ENCODE peak calls at places on chromosomes 6 and 20, in six cellular contexts. T is CD8-positive, alpha-beta T cell; W is WERI-Rb-1; O is small intestine; R is body of pancreas; X is HepG2. E is an unnamed sample.

GRCh38 chr6:16882230-16882629 is 121.0 kb upstream of the ATXN1 start:
- DNase-seq in R (no peak), X (no peak), O (no peak), W (no peak), T (no peak), E (no peak)

GRCh38 chr20:22490287-22491187 is 93.8 kb downstream of the FOXA2 start:
- DNase-seq in X (peak), R (peak), W (no peak), T (no peak), O (peak), E (no peak)

GRCh38 chr6:114007451-114007953 is 36.6 kb upstream of the HDAC2 start:
- DNase-seq in O (no peak), T (no peak), X (no peak), R (no peak), W (no peak), E (peak)

GRCh38 chr20:728022-728944 is 40.0 kb downstream of the SLC52A3 start:
- DNase-seq in R (peak), T (peak), X (peak), W (peak), O (no peak), E (no peak)

GRCh38 chr6:63565727-63566625 is 6.3 kb upstream of the LOC128125822 start:
- DNase-seq in O (no peak), W (no peak), T (no peak), X (no peak), R (no peak), E (no peak)

GRCh38 chr6:72218125-72218524 is 331.8 kb downstream of the RIMS1 start:
- DNase-seq in X (peak), W (peak), O (peak), T (no peak), R (peak), E (no peak)

GRCh38 chr20:13681248-13682125 is 42.8 kb upstream of the TASP1 start:
- DNase-seq in T (no peak), X (peak), O (peak), W (no peak), R (peak), E (no peak)

GRCh38 chr6:42702200-42702599 is 20.2 kb downstream of the PRPH2 start:
- DNase-seq in T (no peak), W (no peak), X (peak), O (no peak), R (no peak), E (no peak)

GRCh38 chr6:146915671-146916127 is 288.5 kb upstream of the STXBP5 start:
- DNase-seq in T (no peak), O (no peak), R (no peak), X (no peak), W (no peak), E (peak)

GRCh38 chr20:3235661-3236324 is 3.2 kb downstream of the SLC4A11 start:
- DNase-seq in X (no peak), W (no peak), R (no peak), O (no peak), T (no peak), E (no peak)

GRCh38 chr6:26030716-26031115 is 56.5 kb upstream of the HFE start:
- DNase-seq in X (no peak), O (no peak), R (no peak), W (no peak), T (no peak), E (no peak)

GRCh38 chr6:113049190-113049589 is 702.1 kb downstream of the RFPL4B start:
- DNase-seq in W (no peak), O (no peak), R (no peak), T (no peak), X (no peak), E (no peak)

GRCh38 chr6:158772851-158773371 is 46.3 kb downstream of the EZR start:
- DNase-seq in X (no peak), O (peak), T (no peak), W (no peak), R (no peak), E (no peak)

GRCh38 chr6:37239950-37240713 is 17.4 kb upstream of the TBC1D22B start:
- DNase-seq in T (peak), R (peak), X (peak), O (peak), W (no peak), E (peak)

GRCh38 chr20:56439784-56440291 is 27.8 kb downstream of the CASS4 start:
- DNase-seq in T (no peak), W (no peak), R (peak), X (no peak), O (no peak), E (peak)

GRCh38 chr6:36610576-36611336 is 16.6 kb downstream of the SRSF3 start:
- DNase-seq in O (no peak), X (no peak), W (no peak), R (no peak), T (no peak), E (no peak)

GRCh38 chr6:170429457-170429856 is 122.9 kb downstream of the FAM120B start:
- DNase-seq in X (peak), O (peak), R (no peak), W (no peak), T (no peak), E (no peak)

GRCh38 chr20:56575961-56576360 is 42.9 kb downstream of the FAM209B start:
- DNase-seq in W (no peak), O (no peak), T (no peak), X (no peak), R (no peak), E (no peak)

GRCh38 chr6:140045116-140045515 is 670.7 kb upstream of the CITED2 start:
- DNase-seq in X (no peak), R (no peak), W (no peak), O (no peak), T (no peak), E (no peak)

GRCh38 chr6:8183266-8183665 is 80.9 kb upstream of the EEF1E1 start:
- DNase-seq in W (no peak), R (no peak), X (no peak), O (no peak), T (no peak), E (no peak)

GRCh38 chr20:17841751-17842191 is 126.8 kb downstream of the SNX5 start:
- DNase-seq in O (no peak), X (no peak), R (peak), T (no peak), W (no peak), E (peak)

DNA sequence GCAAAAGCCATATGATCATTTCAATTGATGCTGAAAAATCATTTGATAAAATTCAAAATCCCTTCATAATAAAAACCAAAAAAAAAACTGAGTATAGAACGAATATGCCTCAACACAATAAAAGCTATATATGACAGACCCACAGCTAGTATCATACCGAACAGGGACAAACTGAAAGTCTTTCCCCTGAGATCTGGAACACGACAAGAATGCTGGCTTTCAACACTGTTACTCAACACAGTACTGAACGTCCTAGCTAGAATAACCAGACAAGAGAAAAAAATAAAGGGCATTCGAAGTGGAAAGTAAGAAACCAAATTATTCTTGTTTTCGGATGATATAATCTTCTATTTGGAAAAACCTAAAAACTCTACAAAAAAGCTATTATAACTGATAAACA is 559.9 kb downstream of the EPM2A start:
- DNase-seq in X (no peak), O (no peak), W (no peak), R (no peak), T (no peak), E (no peak)
- H3K27ac ChIP-seq in X (no peak), O (no peak), W (no peak), R (no peak), T (no peak), E (no peak)

DNA sequence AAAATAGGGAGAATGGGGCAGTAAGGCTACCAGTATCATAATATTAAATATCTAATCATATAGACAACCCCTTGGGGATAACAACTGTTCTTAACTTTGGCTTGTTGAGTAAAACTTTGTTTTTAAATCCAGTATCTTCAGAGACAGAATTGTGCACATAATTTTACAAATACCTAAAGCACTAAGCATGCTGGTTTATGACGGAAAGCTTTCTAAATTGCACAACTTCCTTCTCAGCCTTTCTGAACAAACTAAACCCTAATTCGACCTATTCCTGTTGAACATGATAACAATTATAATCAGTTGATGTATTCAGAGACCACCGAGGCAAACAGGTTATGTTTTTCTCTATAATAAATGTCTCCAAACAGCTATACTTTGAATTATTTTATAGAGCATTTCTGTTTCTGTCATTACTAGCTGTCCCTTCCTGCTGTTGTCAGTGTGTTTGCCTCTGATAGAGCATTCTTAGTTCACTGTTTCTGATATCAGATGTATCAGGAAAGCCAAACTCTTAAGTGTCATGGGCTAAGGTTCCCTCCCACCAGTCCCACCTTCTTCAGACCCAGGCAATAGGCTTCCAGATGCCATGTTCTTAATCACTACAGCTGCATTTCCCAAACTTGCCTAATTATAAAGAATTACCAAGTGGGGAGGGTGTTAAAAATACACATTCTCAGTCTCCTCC is 8.7 kb downstream of the ZHX3 start:
- DNase-seq in X (no peak), R (no peak), O (peak), T (no peak), W (no peak), E (no peak)
- H3K27ac ChIP-seq in X (peak), R (peak), O (no peak), T (no peak), W (no peak), E (peak)

DNA sequence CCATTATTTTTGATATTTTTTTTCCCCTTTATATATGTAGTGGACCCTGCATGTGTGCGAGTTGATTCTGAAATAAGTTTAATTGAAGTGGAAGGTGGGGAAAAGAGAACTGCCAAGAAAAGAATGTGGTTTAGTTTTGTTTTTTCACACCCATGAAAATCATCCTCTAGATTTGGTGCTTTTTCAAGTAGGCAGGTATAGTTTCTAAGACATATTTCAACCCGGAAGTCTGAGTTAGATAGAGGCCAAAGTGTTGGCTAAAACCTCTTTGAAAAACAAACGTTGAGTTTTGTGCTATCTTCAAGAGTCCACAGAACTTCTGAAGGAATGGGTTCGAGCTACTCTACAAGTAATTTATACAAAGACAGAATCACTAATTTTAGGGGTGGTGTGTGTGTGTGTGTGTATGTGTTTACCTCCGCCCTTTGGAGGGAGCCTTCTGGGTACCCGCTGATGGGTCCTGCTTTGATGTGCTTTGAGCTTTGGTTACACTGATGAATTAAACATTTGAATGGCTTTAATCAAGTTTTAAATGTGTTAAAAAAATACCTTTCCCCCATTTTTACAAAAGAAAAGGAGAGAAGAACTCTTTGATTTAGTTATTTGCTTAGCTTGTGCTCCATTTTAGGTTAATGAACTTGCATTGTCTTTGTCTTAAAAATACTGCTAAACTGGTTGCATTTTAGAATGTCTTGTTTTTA is 2.5 kb downstream of the RREB1 start:
- DNase-seq in T (no peak), R (no peak), O (peak), X (no peak), W (peak), E (no peak)
- H3K27ac ChIP-seq in T (peak), R (peak), O (no peak), X (no peak), W (no peak), E (no peak)

DNA sequence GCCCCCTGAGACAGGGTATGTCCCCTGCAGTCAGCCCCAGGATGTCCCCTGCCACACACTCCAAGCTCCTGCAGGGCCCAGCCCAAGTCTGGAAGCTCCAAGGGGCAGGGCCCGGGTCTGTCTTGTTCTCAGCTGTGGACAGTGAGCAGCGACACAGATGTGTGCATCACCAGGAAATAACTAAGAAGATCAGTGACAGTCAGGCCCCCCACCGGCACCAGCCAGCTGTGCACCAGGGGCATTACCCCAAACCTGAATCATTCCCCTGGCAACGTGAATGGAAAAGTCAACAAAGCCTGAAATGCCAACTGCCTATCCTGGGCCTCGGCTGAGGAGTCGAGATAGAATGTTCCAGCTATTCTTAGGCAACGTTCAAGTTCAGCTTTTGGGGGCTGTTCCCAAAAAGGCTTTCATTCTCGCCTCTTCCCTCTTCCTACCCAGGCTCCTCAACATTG is 105.0 kb downstream of the PREX1 start:
- DNase-seq in W (no peak), O (no peak), X (peak), T (no peak), R (peak), E (peak)
- H3K27ac ChIP-seq in W (no peak), O (no peak), X (no peak), T (no peak), R (peak), E (peak)

DNA sequence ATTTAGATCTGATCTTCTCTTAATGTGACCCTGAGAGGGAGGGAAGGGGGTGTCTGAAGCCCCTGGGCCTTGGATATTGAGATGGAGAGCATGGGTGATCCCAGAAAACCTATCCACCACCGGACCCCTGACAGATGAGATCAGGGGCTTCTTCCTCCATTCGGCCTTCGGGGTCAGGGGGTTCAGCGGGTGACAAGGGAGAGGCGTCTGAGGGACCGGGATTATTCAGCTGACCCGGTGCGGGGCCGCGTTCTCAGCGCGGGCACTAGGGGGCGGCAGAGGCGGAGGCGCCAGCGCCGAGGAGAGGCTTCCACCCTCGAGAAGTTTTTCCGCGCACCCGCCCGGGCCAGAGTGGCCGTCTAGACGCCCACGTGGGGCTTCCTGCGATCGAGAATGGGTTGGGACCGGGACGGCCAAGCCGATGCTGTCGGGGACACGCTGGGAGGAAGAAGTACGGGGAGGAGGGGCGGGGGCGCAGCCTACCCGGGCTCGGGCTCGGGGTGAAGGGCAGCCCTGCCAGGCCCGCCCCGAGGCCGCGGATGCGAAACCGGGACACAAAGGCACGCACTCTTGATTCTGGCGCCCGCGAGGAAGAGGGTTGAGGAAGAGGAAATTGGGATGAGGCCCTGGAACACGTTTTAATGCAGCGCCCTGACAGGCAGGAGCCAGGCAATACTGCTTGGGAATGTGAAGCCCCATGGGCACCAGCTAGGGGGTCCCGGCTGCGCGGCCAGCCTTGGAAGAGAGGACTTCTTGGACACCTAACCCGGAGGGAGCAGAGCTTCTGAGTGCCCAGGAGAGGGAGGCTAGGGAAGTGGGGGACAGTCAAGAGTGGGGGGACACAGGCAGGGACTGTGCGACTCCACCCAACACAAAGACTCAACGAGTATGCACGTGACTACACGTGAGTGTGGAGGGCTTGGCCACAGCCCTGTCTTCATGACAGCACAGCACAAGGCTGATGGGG is 30.6 kb downstream of the COL11A2 start:
- DNase-seq in R (peak), W (peak), T (peak), X (peak), O (peak), E (peak)
- H3K27ac ChIP-seq in R (peak), W (peak), T (no peak), X (no peak), O (no peak), E (no peak)